ENCODE peak calls at places on chromosomes 3 and 15, in nine cellular contexts. One of them, this sample, is unnamed.

GRCh38 chr15:41180206-41180789 is 50.3 kb downstream of the EXD1 start:
- DNase-seq in IMR-90: peak; percentile 64
- DNase-seq in Peyer's patch: no peak
- DNase-seq in right atrium auricular region: no peak
- DNase-seq in neuronal stem cell: no peak
- DNase-seq in tibial nerve: no peak
- DNase-seq in stomach: no peak
- DNase-seq in PC-3: peak; percentile 23
- DNase-seq in effector memory CD4-positive, alpha-beta T cell: no peak
- DNase-seq in this sample: no peak

GRCh38 chr3:4741404-4742307 is 237.6 kb upstream of the BHLHE40 start:
- DNase-seq in effector memory CD4-positive, alpha-beta T cell: no peak
- DNase-seq in neuronal stem cell: no peak
- DNase-seq in Peyer's patch: no peak
- DNase-seq in stomach: peak; percentile 65
- DNase-seq in tibial nerve: peak; percentile 88
- DNase-seq in right atrium auricular region: peak; percentile 90
- DNase-seq in PC-3: peak; percentile 98
- DNase-seq in IMR-90: peak; percentile 99
- DNase-seq in this sample: peak; percentile 76

GRCh38 chr3:49471856-49472495 is 1.9 kb downstream of the DAG1 start:
- DNase-seq in Peyer's patch: no peak
- DNase-seq in neuronal stem cell: no peak
- DNase-seq in PC-3: no peak
- DNase-seq in IMR-90: no peak
- DNase-seq in stomach: no peak
- DNase-seq in tibial nerve: no peak
- DNase-seq in right atrium auricular region: no peak
- DNase-seq in effector memory CD4-positive, alpha-beta T cell: no peak
- DNase-seq in this sample: no peak

GRCh38 chr3:13629644-13630043 is 80.7 kb downstream of the FBLN2 start:
- DNase-seq in IMR-90: no peak
- DNase-seq in neuronal stem cell: no peak
- DNase-seq in PC-3: no peak
- DNase-seq in right atrium auricular region: no peak
- DNase-seq in stomach: no peak
- DNase-seq in tibial nerve: no peak
- DNase-seq in Peyer's patch: no peak
- DNase-seq in effector memory CD4-positive, alpha-beta T cell: no peak
- DNase-seq in this sample: no peak

GRCh38 chr3:181921220-181921619 is 209.5 kb downstream of the SOX2 start:
- DNase-seq in Peyer's patch: no peak
- DNase-seq in stomach: no peak
- DNase-seq in PC-3: no peak
- DNase-seq in tibial nerve: no peak
- DNase-seq in neuronal stem cell: no peak
- DNase-seq in IMR-90: no peak
- DNase-seq in effector memory CD4-positive, alpha-beta T cell: no peak
- DNase-seq in right atrium auricular region: no peak
- DNase-seq in this sample: no peak

GRCh38 chr15:80431635-80432034 is 27.5 kb downstream of the ARNT2 start:
- DNase-seq in PC-3: no peak
- DNase-seq in effector memory CD4-positive, alpha-beta T cell: no peak
- DNase-seq in stomach: no peak
- DNase-seq in neuronal stem cell: no peak
- DNase-seq in right atrium auricular region: peak; percentile 34
- DNase-seq in tibial nerve: no peak
- DNase-seq in IMR-90: no peak
- DNase-seq in Peyer's patch: no peak
- DNase-seq in this sample: no peak

GRCh38 chr3:82133070-82133606 is 371.7 kb upstream of the GBE1 start:
- DNase-seq in tibial nerve: peak; percentile 27
- DNase-seq in Peyer's patch: peak; percentile 19
- DNase-seq in PC-3: peak; percentile 66
- DNase-seq in stomach: peak; percentile 67
- DNase-seq in IMR-90: peak; percentile 63
- DNase-seq in neuronal stem cell: peak; percentile 45
- DNase-seq in right atrium auricular region: peak; percentile 76
- DNase-seq in effector memory CD4-positive, alpha-beta T cell: peak; percentile 5
- DNase-seq in this sample: peak; percentile 72

GRCh38 chr15:35674873-35675781 is 129.2 kb upstream of the DPH6 start:
- DNase-seq in stomach: no peak
- DNase-seq in right atrium auricular region: no peak
- DNase-seq in PC-3: no peak
- DNase-seq in effector memory CD4-positive, alpha-beta T cell: no peak
- DNase-seq in tibial nerve: peak; percentile 28
- DNase-seq in neuronal stem cell: no peak
- DNase-seq in IMR-90: peak; percentile 77
- DNase-seq in Peyer's patch: no peak
- DNase-seq in this sample: no peak

GRCh38 chr3:40487172-40487571 is 10.2 kb downstream of the ZNF619 start:
- DNase-seq in stomach: no peak
- DNase-seq in neuronal stem cell: no peak
- DNase-seq in tibial nerve: no peak
- DNase-seq in right atrium auricular region: no peak
- DNase-seq in PC-3: no peak
- DNase-seq in effector memory CD4-positive, alpha-beta T cell: no peak
- DNase-seq in IMR-90: no peak
- DNase-seq in Peyer's patch: no peak
- DNase-seq in this sample: no peak

GRCh38 chr3:192917508-192918274 is at the start of gene MB21D2:
- DNase-seq in tibial nerve: peak; percentile 51
- DNase-seq in Peyer's patch: peak; percentile 32
- DNase-seq in stomach: peak; percentile 69
- DNase-seq in PC-3: peak; percentile 83
- DNase-seq in right atrium auricular region: peak; percentile 88
- DNase-seq in effector memory CD4-positive, alpha-beta T cell: peak; percentile 56
- DNase-seq in neuronal stem cell: peak; percentile 68
- DNase-seq in IMR-90: peak; percentile 80
- DNase-seq in this sample: peak; percentile 49

GRCh38 chr3:30347679-30348216 is 258.7 kb upstream of the TGFBR2 start:
- DNase-seq in neuronal stem cell: no peak
- DNase-seq in effector memory CD4-positive, alpha-beta T cell: no peak
- DNase-seq in IMR-90: peak; percentile 92
- DNase-seq in tibial nerve: no peak
- DNase-seq in stomach: no peak
- DNase-seq in Peyer's patch: no peak
- DNase-seq in right atrium auricular region: no peak
- DNase-seq in PC-3: peak; percentile 96
- DNase-seq in this sample: no peak

GRCh38 chr3:126360714-126361060 is 3.5 kb upstream of the KLF15 start:
- DNase-seq in right atrium auricular region: no peak
- DNase-seq in IMR-90: no peak
- DNase-seq in tibial nerve: no peak
- DNase-seq in PC-3: no peak
- DNase-seq in neuronal stem cell: no peak
- DNase-seq in effector memory CD4-positive, alpha-beta T cell: no peak
- DNase-seq in Peyer's patch: no peak
- DNase-seq in stomach: no peak
- DNase-seq in this sample: no peak

GRCh38 chr3:141346839-141347238 is 21.5 kb upstream of the ZBTB38 start:
- DNase-seq in effector memory CD4-positive, alpha-beta T cell: no peak
- DNase-seq in PC-3: no peak
- DNase-seq in right atrium auricular region: no peak
- DNase-seq in IMR-90: peak; percentile 44
- DNase-seq in stomach: no peak
- DNase-seq in neuronal stem cell: no peak
- DNase-seq in Peyer's patch: no peak
- DNase-seq in tibial nerve: no peak
- DNase-seq in this sample: no peak

GRCh38 chr15:24924621-24925020 is 30.2 kb upstream of the SNRPN start:
- DNase-seq in neuronal stem cell: no peak
- DNase-seq in right atrium auricular region: no peak
- DNase-seq in stomach: no peak
- DNase-seq in Peyer's patch: no peak
- DNase-seq in IMR-90: peak; percentile 2
- DNase-seq in PC-3: no peak
- DNase-seq in tibial nerve: no peak
- DNase-seq in effector memory CD4-positive, alpha-beta T cell: no peak
- DNase-seq in this sample: no peak
- H3K9me3 ChIP-seq in neuronal stem cell: no peaks in the 10 kb centered on the region
- H3K9me3 ChIP-seq in right atrium auricular region: no peaks in the 10 kb centered on the region
- H3K9me3 ChIP-seq in stomach: no peaks in the 10 kb centered on the region
- H3K9me3 ChIP-seq in Peyer's patch: no peaks in the 10 kb centered on the region
- H3K9me3 ChIP-seq in IMR-90: no peaks in the 10 kb centered on the region
- H3K9me3 ChIP-seq in PC-3: no peaks in the 10 kb centered on the region
- H3K9me3 ChIP-seq in tibial nerve: no peaks in the 10 kb centered on the region
- H3K9me3 ChIP-seq in effector memory CD4-positive, alpha-beta T cell: no peaks in the 10 kb centered on the region
- H3K9me3 ChIP-seq in this sample: no peaks in the 10 kb centered on the region

GRCh38 chr3:11565932-11566331 is 77.8 kb downstream of the VGLL4 start:
- DNase-seq in stomach: no peak
- DNase-seq in right atrium auricular region: no peak
- DNase-seq in tibial nerve: no peak
- DNase-seq in effector memory CD4-positive, alpha-beta T cell: no peak
- DNase-seq in PC-3: no peak
- DNase-seq in Peyer's patch: no peak
- DNase-seq in IMR-90: no peak
- DNase-seq in neuronal stem cell: no peak
- DNase-seq in this sample: no peak
- H3K4me1 ChIP-seq in stomach: peaks cover 26% of the 10 kb centered on the region
- H3K4me1 ChIP-seq in right atrium auricular region: peaks cover 79% of the 10 kb centered on the region
- H3K4me1 ChIP-seq in tibial nerve: peaks cover 96% of the 10 kb centered on the region
- H3K4me1 ChIP-seq in effector memory CD4-positive, alpha-beta T cell: no peaks in the 10 kb centered on the region
- H3K4me1 ChIP-seq in PC-3: peaks cover 40% of the 10 kb centered on the region
- H3K4me1 ChIP-seq in Peyer's patch: no peaks in the 10 kb centered on the region
- H3K4me1 ChIP-seq in IMR-90: peaks cover 35% of the 10 kb centered on the region
- H3K4me1 ChIP-seq in neuronal stem cell: peaks cover 5% of the 10 kb centered on the region
- H3K4me1 ChIP-seq in this sample: no peaks in the 10 kb centered on the region

DNA sequence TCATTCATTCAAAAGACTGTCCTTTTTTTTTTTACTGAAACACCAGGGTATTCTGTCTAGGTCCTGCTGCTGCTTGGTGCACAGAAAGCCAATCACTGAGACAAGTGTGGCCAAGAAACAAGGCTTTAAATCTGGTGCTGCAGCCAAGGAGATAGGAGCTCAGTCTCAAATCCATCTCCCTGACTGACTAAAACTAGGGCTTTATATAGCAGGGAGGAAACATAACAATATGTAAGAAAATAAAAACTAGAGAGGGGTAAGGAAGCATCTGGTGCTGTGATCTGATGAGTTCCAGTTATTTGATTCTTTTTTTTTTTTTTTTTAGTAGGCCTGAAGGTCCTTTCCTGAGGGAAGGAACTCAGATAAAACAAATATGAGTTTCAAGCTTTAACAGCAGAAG is 139.8 kb downstream of the ATG7 start:
- DNase-seq in PC-3: no peak
- DNase-seq in neuronal stem cell: no peak
- DNase-seq in Peyer's patch: no peak
- DNase-seq in right atrium auricular region: no peak
- DNase-seq in IMR-90: no peak
- DNase-seq in tibial nerve: no peak
- DNase-seq in effector memory CD4-positive, alpha-beta T cell: no peak
- DNase-seq in stomach: no peak
- DNase-seq in this sample: no peak
- H3K9me3 ChIP-seq in PC-3: peaks cover 4% of the 10 kb centered on the region
- H3K9me3 ChIP-seq in neuronal stem cell: peaks cover 23% of the 10 kb centered on the region
- H3K9me3 ChIP-seq in Peyer's patch: no peaks in the 10 kb centered on the region
- H3K9me3 ChIP-seq in right atrium auricular region: peaks cover 12% of the 10 kb centered on the region
- H3K9me3 ChIP-seq in IMR-90: peaks cover 4% of the 10 kb centered on the region
- H3K9me3 ChIP-seq in tibial nerve: peaks cover 4% of the 10 kb centered on the region
- H3K9me3 ChIP-seq in effector memory CD4-positive, alpha-beta T cell: no peaks in the 10 kb centered on the region
- H3K9me3 ChIP-seq in stomach: no peaks in the 10 kb centered on the region
- H3K9me3 ChIP-seq in this sample: no peaks in the 10 kb centered on the region

DNA sequence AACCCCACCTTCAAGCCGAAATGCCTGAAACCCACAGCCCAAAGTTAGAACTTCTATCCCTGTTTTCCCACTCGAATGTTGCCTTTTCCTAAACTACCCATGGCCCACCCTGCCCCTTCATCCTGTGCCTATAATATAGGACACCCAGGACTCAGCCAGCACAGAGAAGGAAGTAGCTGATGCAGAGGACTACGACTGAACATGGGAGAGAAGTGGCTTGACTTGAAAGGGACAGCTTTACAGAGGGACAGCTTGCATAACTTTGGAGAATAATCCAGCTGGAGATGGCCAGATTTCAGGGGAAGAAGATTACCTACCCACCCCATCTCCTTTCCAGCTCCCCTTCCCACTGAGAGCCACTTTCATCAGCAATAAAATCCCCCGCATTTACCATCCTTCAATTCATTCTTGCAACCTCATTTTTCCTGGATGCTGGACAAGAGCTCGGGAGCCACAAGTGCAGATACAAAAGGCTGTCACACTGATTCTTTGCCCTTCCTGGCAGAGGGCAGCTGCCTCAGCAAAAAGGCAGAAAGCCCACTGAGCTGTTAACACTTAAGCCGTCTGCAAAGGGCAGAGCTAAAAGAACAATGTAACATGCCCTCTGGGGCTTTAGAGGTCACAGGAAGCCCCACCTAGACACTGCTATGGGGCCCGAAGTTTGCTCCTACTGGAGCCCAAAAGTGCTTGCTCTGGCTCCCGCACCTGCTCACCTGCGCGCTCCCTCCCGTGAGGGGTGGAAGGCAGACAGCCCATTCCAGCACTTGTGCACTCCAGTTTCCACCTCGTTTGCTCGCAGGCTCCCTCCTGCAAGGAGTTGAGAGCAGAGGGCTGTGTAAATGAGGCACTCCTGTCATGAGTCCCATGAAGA is 224.0 kb downstream of the TBC1D5 start:
- DNase-seq in right atrium auricular region: no peak
- DNase-seq in PC-3: no peak
- DNase-seq in effector memory CD4-positive, alpha-beta T cell: no peak
- DNase-seq in stomach: no peak
- DNase-seq in tibial nerve: no peak
- DNase-seq in Peyer's patch: no peak
- DNase-seq in neuronal stem cell: peak; percentile 37
- DNase-seq in IMR-90: no peak
- DNase-seq in this sample: no peak
- H3K4me1 ChIP-seq in right atrium auricular region: peaks cover 10% of the 10 kb centered on the region
- H3K4me1 ChIP-seq in PC-3: peaks cover 7% of the 10 kb centered on the region
- H3K4me1 ChIP-seq in effector memory CD4-positive, alpha-beta T cell: no peaks in the 10 kb centered on the region
- H3K4me1 ChIP-seq in stomach: no peaks in the 10 kb centered on the region
- H3K4me1 ChIP-seq in tibial nerve: peaks cover 4% of the 10 kb centered on the region
- H3K4me1 ChIP-seq in Peyer's patch: no peaks in the 10 kb centered on the region
- H3K4me1 ChIP-seq in neuronal stem cell: peaks cover 9% of the 10 kb centered on the region
- H3K4me1 ChIP-seq in IMR-90: peaks cover 5% of the 10 kb centered on the region
- H3K4me1 ChIP-seq in this sample: peaks cover 19% of the 10 kb centered on the region